ENCODE peak calls at places on chromosomes 4 and X, in four cellular contexts. A, O, T and B are unnamed samples.

GRCh38 chrX:3679669-3680068 is 33.8 kb downstream of the PRKX start:
- DNase-seq in A (no peak), O (no peak), T (no peak), B (no peak)

GRCh38 chr4:77036206-77036605 is 39.6 kb downstream of the CCNI start:
- DNase-seq in A (no peak), O (no peak), T (no peak), B (no peak)

GRCh38 chr4:76688737-76689078 is 209.2 kb downstream of the SOWAHB start:
- DNase-seq in A (peak), O (no peak), T (no peak), B (no peak)

GRCh38 chrX:136745215-136746173 is 35.2 kb downstream of the ARHGEF6 start:
- DNase-seq in A (no peak), O (no peak), T (no peak), B (no peak)

GRCh38 chr4:42501624-42502401 is 104.5 kb downstream of the SHISA3 start:
- DNase-seq in A (no peak), O (no peak), T (peak), B (peak)

GRCh38 chr4:95544433-95545103 is 4.2 kb downstream of the UNC5C start:
- DNase-seq in A (no peak), O (no peak), T (peak), B (no peak)

GRCh38 chr4:161097821-161098220 is 1066.0 kb downstream of the FSTL5 start:
- DNase-seq in A (no peak), O (no peak), T (no peak), B (no peak)

GRCh38 chr4:139555705-139556070 is 331 bp downstream of the SETD7 start:
- DNase-seq in A (no peak), O (peak), T (no peak), B (peak)

GRCh38 chrX:103554687-103555417 is 30.5 kb upstream of the TCEAL4 start:
- DNase-seq in A (peak), O (peak), T (peak), B (peak)

GRCh38 chr4:176002007-176002623 is 63.5 kb upstream of the WDR17 start:
- DNase-seq in A (peak), O (peak), T (peak), B (peak)

GRCh38 chr4:87391783-87392054 is 731 bp upstream of the HSD17B11 start:
- DNase-seq in A (no peak), O (no peak), T (no peak), B (no peak)

GRCh38 chr4:55435136-55435535 is 39.4 kb downstream of the TMEM165 start:
- DNase-seq in A (peak), O (no peak), T (peak), B (no peak)

GRCh38 chrX:112841820-112842157 is 1.2 kb upstream of the AMOT start:
- DNase-seq in A (no peak), O (no peak), T (no peak), B (no peak)

GRCh38 chr4:150515135-150515534 is 66.8 kb upstream of the MAB21L2 start:
- DNase-seq in A (no peak), O (no peak), T (no peak), B (no peak)

GRCh38 chrX:56233682-56234081 is 1.5 kb downstream of the KLF8 start:
- DNase-seq in A (peak), O (peak), T (peak), B (peak)

GRCh38 chrX:75155454-75155829 is 641 bp downstream of the ABCB7 start:
- DNase-seq in A (peak), O (no peak), T (peak), B (no peak)

GRCh38 chrX:56284269-56284668 is 52.1 kb downstream of the KLF8 start:
- DNase-seq in A (no peak), O (no peak), T (no peak), B (no peak)

GRCh38 chr4:150297861-150298474 is 219.7 kb downstream of the DCLK2 start:
- DNase-seq in A (peak), O (no peak), T (peak), B (peak)

GRCh38 chr4:132328761-132329160 is 820.3 kb upstream of the PCDH10 start:
- DNase-seq in A (no peak), O (no peak), T (no peak), B (no peak)
- H3K4me3 ChIP-seq in A (no peak), O (no peak), T (no peak), B (no peak)

GRCh38 chrX:153829799-153830631 is at the start of gene PDZD4:
- DNase-seq in A (no peak), O (no peak), T (peak), B (peak)
- H3K4me3 ChIP-seq in A (no peak), O (peak), T (peak), B (peak)

DNA sequence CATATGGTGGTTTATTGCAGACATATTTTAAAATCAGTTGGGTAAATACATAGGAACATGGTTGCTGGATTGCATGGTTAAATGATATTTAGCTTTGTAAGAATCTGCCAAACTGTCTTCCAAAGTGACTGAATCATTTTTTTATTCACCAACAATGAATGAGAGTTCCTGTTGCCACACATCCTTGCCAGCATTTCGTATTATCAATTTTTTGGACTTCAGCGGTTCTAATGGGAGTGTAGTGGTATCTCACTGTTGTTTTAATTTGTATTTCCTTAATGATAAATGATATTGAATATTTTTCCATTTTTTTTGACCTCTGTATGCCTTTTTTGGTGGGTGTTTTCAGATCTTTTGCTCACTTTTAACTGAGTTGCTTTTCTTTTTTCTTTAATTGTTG is 1.4 kb upstream of the MTHFD2L start:
- DNase-seq in A (no peak), O (no peak), T (no peak), B (no peak)
- H3K4me3 ChIP-seq in A (no peak), O (no peak), T (no peak), B (no peak)

GRCh38 chrX:106731590-106731989 is 5.1 kb downstream of the RNF128 start:
- DNase-seq in A (no peak), O (no peak), T (no peak), B (no peak)

GRCh38 chrX:106730385-106730784 is 3.9 kb downstream of the RNF128 start:
- DNase-seq in A (no peak), O (no peak), T (no peak), B (no peak)

GRCh38 chrX:106728337-106728736 is 1.8 kb downstream of the RNF128 start:
- DNase-seq in A (no peak), O (no peak), T (no peak), B (no peak)

GRCh38 chrX:106726485-106727437 is at the start of gene RNF128:
- DNase-seq in A (no peak), O (no peak), T (peak), B (peak)
- H3K4me3 ChIP-seq in A (no peak), O (peak), T (peak), B (peak)